ENCODE peak calls at places on chromosomes 1 and 21, in five cellular contexts. K is HepG2, B is GM12878, Q is K562, H is SK-N-SH. W is an unnamed sample.

GRCh38 chr1:161117681-161118581 is at the start of the genes NIT1 and PFDN2:
- DNase-seq in K (peak; percentile 77), B (peak; percentile 38), Q (peak; percentile 90), H (peak; percentile 94), W (peak; percentile 83)

GRCh38 chr1:159008744-159009188 is 941 bp upstream of the IFI16 start:
- DNase-seq in K (no peak), B (peak; percentile 69), Q (no peak), H (no peak), W (no peak)

GRCh38 chr21:15289896-15290841 is 225.4 kb upstream of the NRIP1 start:
- DNase-seq in K (peak; percentile 22), B (no peak), Q (peak; percentile 52), H (peak; percentile 58), W (no peak)

GRCh38 chr1:3031401-3032221 is 10.3 kb downstream of the ACTRT2 start:
- DNase-seq in K (no peak), B (no peak), Q (no peak), H (no peak), W (no peak)

GRCh38 chr1:212525479-212526110 is 83.0 kb upstream of the ATF3 start:
- DNase-seq in K (no peak), B (no peak), Q (no peak), H (no peak), W (no peak)

GRCh38 chr1:228037401-228038386 is 30.9 kb downstream of the WNT3A start:
- DNase-seq in K (no peak), B (no peak), Q (no peak), H (no peak), W (no peak)

GRCh38 chr21:37915516-37915915 is 741 bp downstream of the KCNJ6 start:
- DNase-seq in K (no peak), B (no peak), Q (no peak), H (peak; percentile 72), W (no peak)

GRCh38 chr21:33109574-33110339 is 39.8 kb downstream of the OLIG1 start:
- DNase-seq in K (no peak), B (no peak), Q (no peak), H (no peak), W (no peak)

GRCh38 chr1:225824522-225824921 is 14.6 kb downstream of the EPHX1 start:
- DNase-seq in K (no peak), B (no peak), Q (no peak), H (no peak), W (no peak)

GRCh38 chr1:211813590-211813989 is 17.0 kb downstream of the LPGAT1 start:
- DNase-seq in K (no peak), B (no peak), Q (no peak), H (no peak), W (no peak)

GRCh38 chr1:234525156-234525774 is 46.3 kb upstream of the TARBP1 start:
- DNase-seq in K (no peak), B (no peak), Q (no peak), H (no peak), W (no peak)

GRCh38 chr1:107964397-107965111 is 426 bp downstream of the VAV3 start:
- DNase-seq in K (no peak), B (no peak), Q (no peak), H (peak; percentile 7), W (peak; percentile 40)

GRCh38 chr1:109192433-109192832 is 21.3 kb upstream of the SARS1 start:
- DNase-seq in K (no peak), B (no peak), Q (no peak), H (no peak), W (no peak)

GRCh38 chr1:211520641-211521040 is 28.7 kb upstream of the RD3 start:
- DNase-seq in K (peak; percentile 54), B (no peak), Q (no peak), H (no peak), W (peak; percentile 77)

GRCh38 chr1:49864597-49864996 is 159.2 kb downstream of the AGBL4 start:
- DNase-seq in K (no peak), B (no peak), Q (no peak), H (no peak), W (no peak)

GRCh38 chr1:186183219-186183618 is 191.8 kb downstream of the TPR start:
- DNase-seq in K (no peak), B (no peak), Q (no peak), H (no peak), W (no peak)

GRCh38 chr1:76074321-76075187 is at the start of gene ST6GALNAC3:
- DNase-seq in K (peak; percentile 7), B (no peak), Q (peak; percentile 84), H (peak; percentile 95), W (peak; percentile 55)

GRCh38 chr1:87046951-87047350 is 132.5 kb downstream of the HS2ST1 start:
- DNase-seq in K (no peak), B (no peak), Q (no peak), H (no peak), W (no peak)

GRCh38 chr1:3590145-3590768 is 21.1 kb downstream of the MEGF6 start:
- DNase-seq in K (no peak), B (no peak), Q (no peak), H (peak; percentile 77), W (no peak)

GRCh38 chr1:200960236-200960947 is 63.1 kb downstream of the KIF21B start:
- DNase-seq in K (no peak), B (no peak), Q (no peak), H (no peak), W (no peak)

GRCh38 chr1:180966744-180967536 is 54.2 kb downstream of the KIAA1614 start:
- DNase-seq in K (no peak), B (no peak), Q (no peak), H (no peak), W (no peak)

GRCh38 chr1:64699327-64699726 is 45.5 kb upstream of the RAVER2 start:
- DNase-seq in K (no peak), B (no peak), Q (no peak), H (no peak), W (no peak)

GRCh38 chr1:111474106-111474505 is 322 bp downstream of the C1orf162 start:
- DNase-seq in K (no peak), B (no peak), Q (no peak), H (no peak), W (no peak)

GRCh38 chr1:77562596-77563154 is 119.8 kb downstream of the ZZZ3 start:
- DNase-seq in K (no peak), B (no peak), Q (no peak), H (no peak), W (no peak)

GRCh38 chr1:32749726-32750224 is 47.2 kb upstream of the SYNC start:
- DNase-seq in K (no peak), B (no peak), Q (no peak), H (no peak), W (no peak)

GRCh38 chr1:9073148-9073547 is 3.7 kb upstream of the SLC2A5 start:
- DNase-seq in K (no peak), B (no peak), Q (no peak), H (no peak), W (no peak)

GRCh38 chr1:204883405-204883804 is 12.7 kb downstream of the NFASC start:
- DNase-seq in K (no peak), B (no peak), Q (no peak), H (no peak), W (no peak)

GRCh38 chr1:204887846-204888245 is 17.2 kb downstream of the NFASC start:
- DNase-seq in K (no peak), B (no peak), Q (no peak), H (no peak), W (no peak)

GRCh38 chr1:204882479-204882878 is 11.8 kb downstream of the NFASC start:
- DNase-seq in K (peak; percentile 24), B (no peak), Q (no peak), H (no peak), W (no peak)

GRCh38 chr1:204885790-204886189 is 15.1 kb downstream of the NFASC start:
- DNase-seq in K (no peak), B (no peak), Q (no peak), H (no peak), W (no peak)

GRCh38 chr1:204885288-204885711 is 14.6 kb downstream of the NFASC start:
- DNase-seq in K (peak; percentile 63), B (no peak), Q (no peak), H (no peak), W (no peak)
- TF ChIP-seq JUND in K (no peak), B (no peak), Q (no peak), H (no peak), W (no peak)

GRCh38 chr21:29638761-29639327 is 301.0 kb downstream of the GRIK1 start:
- DNase-seq in K (no peak), B (no peak), Q (no peak), H (no peak), W (no peak)

GRCh38 chr21:29638138-29638537 is 301.7 kb downstream of the GRIK1 start:
- DNase-seq in K (no peak), B (no peak), Q (no peak), H (no peak), W (no peak)

GRCh38 chr21:29639366-29640232 is 300.2 kb downstream of the GRIK1 start:
- DNase-seq in K (no peak), B (no peak), Q (no peak), H (no peak), W (no peak)

GRCh38 chr21:29637553-29637952 is 302.2 kb downstream of the GRIK1 start:
- DNase-seq in K (no peak), B (no peak), Q (no peak), H (no peak), W (no peak)

GRCh38 chr21:29637126-29637525 is 302.7 kb downstream of the GRIK1 start:
- DNase-seq in K (no peak), B (no peak), Q (no peak), H (no peak), W (no peak)
- TF ChIP-seq JUND in K (no peak), B (no peak), Q (no peak), H (no peak), W (no peak)

GRCh38 chr1:167627865-167628641 is 2.0 kb upstream of the RCSD1 start:
- DNase-seq in K (peak; percentile 48), B (peak; percentile 89), Q (peak; percentile 93), H (no peak), W (no peak)
- TF ChIP-seq JUND in K (no peak), B (no peak), Q (peak; percentile 89), H (no peak), W (no peak)

GRCh38 chr1:177979272-177979671 is 9.4 kb upstream of the SEC16B start:
- DNase-seq in K (no peak), B (no peak), Q (no peak), H (no peak), W (no peak)

GRCh38 chr1:177983087-177983823 is 13.4 kb upstream of the SEC16B start:
- DNase-seq in K (no peak), B (no peak), Q (no peak), H (no peak), W (no peak)

GRCh38 chr1:177981186-177981585 is 11.3 kb upstream of the SEC16B start:
- DNase-seq in K (no peak), B (no peak), Q (no peak), H (no peak), W (no peak)

GRCh38 chr1:177984761-177985160 is 14.9 kb upstream of the SEC16B start:
- DNase-seq in K (no peak), B (no peak), Q (no peak), H (no peak), W (no peak)

DNA sequence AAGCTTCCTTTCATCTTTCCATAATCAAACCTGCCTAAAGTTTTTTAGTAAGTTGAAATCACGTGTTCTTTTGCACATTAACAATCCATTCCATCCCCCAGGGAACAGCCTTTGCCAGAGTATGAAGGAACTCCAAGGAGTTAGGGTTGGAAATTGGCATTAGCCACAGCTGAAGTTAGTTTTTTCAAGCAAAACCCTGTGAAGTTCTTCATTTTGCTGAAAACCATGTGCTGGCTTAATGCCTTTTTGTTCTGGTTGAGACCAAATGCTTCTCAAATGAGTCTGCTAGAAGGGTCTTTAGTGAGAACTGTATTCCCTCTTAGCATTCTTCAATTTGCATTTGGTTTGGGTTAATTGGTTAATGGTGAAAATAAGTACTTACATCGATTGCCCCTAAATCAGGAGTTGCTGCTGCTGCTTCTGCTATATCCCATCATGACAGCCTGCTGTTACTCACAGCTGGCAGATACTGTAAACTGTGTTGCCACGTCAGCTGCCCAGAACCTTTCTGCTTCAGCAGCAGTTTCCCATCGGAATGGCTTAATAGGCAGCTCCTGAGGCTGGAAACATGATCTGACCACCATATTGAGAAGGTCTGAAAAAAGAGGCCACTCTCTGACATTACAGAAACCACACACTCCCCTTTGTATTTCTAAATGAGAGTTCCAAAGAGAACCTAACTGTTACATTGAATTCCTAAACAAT is 14.1 kb upstream of the SEC16B start:
- DNase-seq in K (peak; percentile 7), B (no peak), Q (peak; percentile 12), H (peak; percentile 29), W (peak; percentile 18)
- TF ChIP-seq JUND in K (no peak), B (no peak), Q (no peak), H (no peak), W (no peak)

W was measured in T47D.